ENCODE peak calls at places on chromosome 18, in five cellular contexts. J is epithelial cell of proximal tubule, B is MCF 10A, C is neural crest cell, M is mesothelial cell of epicardium. W is an unnamed sample.

GRCh38 chr18:23302852-23303527 is 150.1 kb upstream of the RIOK3 start:
- DNase-seq in J (peak), B (peak), C (no peak), M (no peak), W (no peak)

GRCh38 chr18:2855560-2856350 is 8.9 kb downstream of the EMILIN2 start:
- DNase-seq in J (no peak), B (no peak), C (no peak), M (no peak), W (no peak)

GRCh38 chr18:23337599-23338444 is 115.3 kb upstream of the RIOK3 start:
- DNase-seq in J (no peak), B (no peak), C (peak), M (no peak), W (no peak)

GRCh38 chr18:67425724-67426123 is 90.8 kb downstream of the DSEL start:
- DNase-seq in J (peak), B (peak), C (no peak), M (no peak), W (no peak)

GRCh38 chr18:32805354-32805753 is 32.5 kb upstream of the KLHL14 start:
- DNase-seq in J (no peak), B (no peak), C (no peak), M (no peak), W (no peak)

GRCh38 chr18:44715245-44715644 is 34.6 kb downstream of the SETBP1 start:
- DNase-seq in J (peak), B (no peak), C (no peak), M (no peak), W (no peak)

GRCh38 chr18:1774261-1774660 is 797.0 kb downstream of the METTL4 start:
- DNase-seq in J (no peak), B (no peak), C (no peak), M (no peak), W (no peak)

GRCh38 chr18:71252351-71252862 is 963.6 kb downstream of the SOCS6 start:
- DNase-seq in J (no peak), B (no peak), C (no peak), M (no peak), W (no peak)

GRCh38 chr18:29418136-29418535 is 1241.2 kb upstream of the CDH2 start:
- DNase-seq in J (peak), B (no peak), C (no peak), M (no peak), W (no peak)

GRCh38 chr18:80112623-80113248 is 3.7 kb downstream of the ADNP2 start:
- DNase-seq in J (no peak), B (no peak), C (no peak), M (no peak), W (no peak)

GRCh38 chr18:69172046-69172445 is 228.6 kb upstream of the DOK6 start:
- DNase-seq in J (no peak), B (peak), C (no peak), M (no peak), W (no peak)

GRCh38 chr18:23171581-23172156 is 36.4 kb downstream of the CABLES1 start:
- DNase-seq in J (no peak), B (no peak), C (no peak), M (no peak), W (no peak)

GRCh38 chr18:62710417-62710816 is 4.9 kb upstream of the PHLPP1 start:
- DNase-seq in J (no peak), B (no peak), C (no peak), M (no peak), W (no peak)

GRCh38 chr18:60485207-60485606 is 112.6 kb upstream of the MC4R start:
- DNase-seq in J (no peak), B (no peak), C (no peak), M (no peak), W (no peak)

GRCh38 chr18:61589724-61590065 is 256.5 kb downstream of the CDH20 start:
- DNase-seq in J (no peak), B (peak), C (no peak), M (no peak), W (no peak)

GRCh38 chr18:52992041-52992440 is 652.0 kb downstream of the DCC start:
- DNase-seq in J (no peak), B (peak), C (no peak), M (no peak), W (no peak)

GRCh38 chr18:35045121-35045520 is 3.9 kb downstream of the MAPRE2 start:
- DNase-seq in J (no peak), B (peak), C (no peak), M (no peak), W (no peak)

GRCh38 chr18:36595046-36595817 is 233.6 kb downstream of the TPGS2 start:
- DNase-seq in J (no peak), B (no peak), C (no peak), M (no peak), W (no peak)

GRCh38 chr18:3540805-3541548 is 91.0 kb downstream of the TGIF1 start:
- DNase-seq in J (no peak), B (peak), C (no peak), M (no peak), W (no peak)

GRCh38 chr18:22067682-22068081 is 101.7 kb upstream of the GATA6 start:
- DNase-seq in J (no peak), B (no peak), C (no peak), M (no peak), W (no peak)

GRCh38 chr18:63267990-63268721 is 51.4 kb downstream of the BCL2 start:
- DNase-seq in J (peak), B (no peak), C (no peak), M (no peak), W (no peak)

GRCh38 chr18:8139971-8140406 is 469.2 kb upstream of the RAB12 start:
- DNase-seq in J (no peak), B (no peak), C (no peak), M (no peak), W (no peak)

GRCh38 chr18:51072586-51073303 is 42.7 kb downstream of the SMAD4 start:
- DNase-seq in J (no peak), B (no peak), C (no peak), M (no peak), W (no peak)

GRCh38 chr18:46596119-46596518 is 60.9 kb downstream of the LOXHD1 start:
- DNase-seq in J (no peak), B (peak), C (no peak), M (no peak), W (no peak)

GRCh38 chr18:63178526-63178880 is 141.1 kb downstream of the BCL2 start:
- DNase-seq in J (no peak), B (peak), C (no peak), M (no peak), W (no peak)

GRCh38 chr18:37252342-37252741 is 313.3 kb downstream of the CELF4 start:
- DNase-seq in J (no peak), B (no peak), C (no peak), M (no peak), W (no peak)

GRCh38 chr18:59870623-59871130 is 29.1 kb upstream of the PMAIP1 start:
- DNase-seq in J (no peak), B (no peak), C (no peak), M (no peak), W (no peak)

GRCh38 chr18:2968559-2968958 is 44.4 kb downstream of the LPIN2 start:
- DNase-seq in J (no peak), B (no peak), C (no peak), M (no peak), W (no peak)

GRCh38 chr18:13811993-13812392 is 12.0 kb upstream of the MC5R start:
- DNase-seq in J (no peak), B (peak), C (no peak), M (no peak), W (no peak)
- TF ChIP-seq CTCF in J (peak), B (peak), C (peak), M (no peak), W (no peak)

GRCh38 chr18:13103366-13103765 is 112.2 kb downstream of the CEP192 start:
- DNase-seq in J (no peak), B (no peak), C (no peak), M (no peak), W (no peak)
- TF ChIP-seq CTCF in J (peak), B (no peak), C (peak), M (peak), W (no peak)

GRCh38 chr18:6059551-6059950 is 164.2 kb upstream of the TMEM200C start:
- DNase-seq in J (no peak), B (no peak), C (no peak), M (no peak), W (no peak)
- TF ChIP-seq CTCF in J (no peak), B (no peak), C (no peak), M (no peak), W (no peak)

DNA sequence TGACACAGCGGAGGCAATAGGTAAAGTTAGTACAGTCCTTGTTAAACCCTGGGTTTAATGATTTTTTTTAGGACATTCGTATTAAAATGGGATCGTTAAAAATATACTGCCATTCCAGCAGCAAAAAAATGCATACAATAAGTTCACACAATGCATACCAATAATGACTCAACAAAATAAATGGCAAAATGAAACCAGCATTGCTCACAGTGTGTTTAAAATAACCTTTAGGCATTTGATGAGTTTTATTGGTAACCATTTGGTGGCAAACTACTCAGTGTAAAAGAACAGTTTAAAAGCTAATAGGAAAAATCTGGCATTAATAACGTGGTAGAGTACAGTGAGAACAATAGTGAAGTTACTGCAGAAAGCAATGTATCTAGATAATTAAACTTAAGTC is 539.0 kb upstream of the PIK3C3 start:
- DNase-seq in J (no peak), B (no peak), C (no peak), M (no peak), W (no peak)
- TF ChIP-seq CTCF in J (no peak), B (no peak), C (no peak), M (no peak), W (no peak)

DNA sequence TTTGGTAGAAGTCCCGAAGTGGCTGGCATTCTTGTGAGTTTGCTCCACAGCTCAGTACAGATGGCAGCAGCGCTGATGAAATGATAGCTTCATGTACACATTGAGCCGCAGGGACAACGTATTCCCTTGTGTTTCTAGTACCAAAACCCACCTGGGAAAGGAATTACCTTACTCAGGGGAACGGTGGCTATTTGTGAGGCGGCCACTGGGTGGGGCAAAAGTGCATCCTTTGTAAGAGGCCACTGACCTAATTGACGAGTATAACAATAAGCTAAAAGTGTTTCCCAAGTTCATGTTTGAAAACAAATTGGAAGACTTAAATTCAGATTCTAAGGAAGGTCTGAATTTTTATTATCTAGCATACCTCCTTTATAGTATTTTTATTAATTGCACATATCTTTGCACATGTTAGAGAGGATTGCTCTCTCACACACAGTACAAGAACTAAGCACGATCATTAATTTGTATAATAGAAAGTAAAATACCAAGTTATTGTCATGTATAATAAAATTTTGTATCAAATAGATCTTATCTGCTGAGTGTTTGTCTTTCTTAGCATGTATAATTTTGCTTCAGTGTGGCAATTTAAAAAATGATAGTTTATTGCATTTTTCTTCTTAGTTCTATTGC is 25.3 kb upstream of the CDH7 start:
- DNase-seq in J (no peak), B (peak), C (peak), M (peak), W (no peak)
- TF ChIP-seq CTCF in J (peak), B (peak), C (peak), M (peak), W (no peak)

GRCh38 chr18:54775686-54776085 is 52.6 kb upstream of the RAB27B start:
- DNase-seq in J (peak), B (peak), C (no peak), M (no peak), W (no peak)
- TF ChIP-seq CTCF in J (peak), B (peak), C (no peak), M (no peak), W (no peak)

GRCh38 chr18:12059334-12060181 is 34.1 kb upstream of the ANKRD62 start:
- DNase-seq in J (no peak), B (no peak), C (no peak), M (no peak), W (no peak)

GRCh38 chr18:12056884-12057402 is 36.7 kb upstream of the ANKRD62 start:
- DNase-seq in J (no peak), B (no peak), C (no peak), M (no peak), W (no peak)

GRCh38 chr18:12056034-12056883 is 37.4 kb upstream of the ANKRD62 start:
- DNase-seq in J (no peak), B (no peak), C (no peak), M (no peak), W (no peak)

GRCh38 chr18:12060182-12060870 is 33.3 kb upstream of the ANKRD62 start:
- DNase-seq in J (no peak), B (peak), C (no peak), M (no peak), W (no peak)

GRCh38 chr18:12057419-12058039 is 36.1 kb upstream of the ANKRD62 start:
- DNase-seq in J (no peak), B (no peak), C (no peak), M (no peak), W (no peak)
- TF ChIP-seq CTCF in J (no peak), B (no peak), C (no peak), M (no peak), W (no peak)

DNA sequence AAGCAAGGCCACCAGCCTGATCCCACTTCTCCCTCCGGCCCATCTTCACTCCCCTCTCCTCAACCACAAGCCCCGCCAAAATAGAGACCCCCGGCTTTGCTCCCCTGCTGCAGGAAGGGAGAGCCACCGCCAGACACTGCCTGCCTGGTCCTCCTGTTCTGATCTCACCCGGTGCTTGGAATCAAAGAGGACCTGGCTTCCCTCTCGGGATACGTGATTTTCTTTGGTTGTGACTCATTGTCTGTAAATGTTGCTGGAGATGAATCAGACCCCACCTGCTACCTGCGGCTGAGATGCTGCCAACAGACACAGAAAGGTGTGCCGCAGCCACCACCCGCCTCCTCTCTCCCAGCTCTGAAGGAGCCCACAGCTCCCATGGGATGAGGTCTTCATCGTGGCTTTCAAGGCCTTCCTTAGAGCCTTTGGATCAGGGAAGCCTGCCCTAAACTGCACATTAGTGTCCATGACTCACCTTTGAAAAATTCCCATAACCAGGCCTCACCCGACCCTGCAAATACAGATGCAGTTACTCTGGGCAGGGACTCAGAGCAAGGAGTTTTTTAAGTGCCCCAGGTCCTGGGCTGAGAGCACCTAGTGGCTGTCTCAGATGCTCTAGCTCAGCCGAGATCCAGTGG is 79.4 kb upstream of the ZNF532 start:
- DNase-seq in J (peak), B (peak), C (no peak), M (no peak), W (no peak)
- TF ChIP-seq CTCF in J (peak), B (no peak), C (peak), M (no peak), W (no peak)

GRCh38 chr18:30970201-30970816 is 72.2 kb downstream of the DSC3 start:
- DNase-seq in J (peak), B (peak), C (peak), M (no peak), W (no peak)
- TF ChIP-seq CTCF in J (peak), B (peak), C (peak), M (no peak), W (no peak)

GRCh38 chr18:27778925-27779324 is 398.0 kb downstream of the CDH2 start:
- DNase-seq in J (no peak), B (no peak), C (no peak), M (no peak), W (no peak)

GRCh38 chr18:27780061-27780740 is 396.7 kb downstream of the CDH2 start:
- DNase-seq in J (no peak), B (no peak), C (no peak), M (no peak), W (no peak)

GRCh38 chr18:27778441-27778840 is 398.5 kb downstream of the CDH2 start:
- DNase-seq in J (no peak), B (peak), C (no peak), M (no peak), W (no peak)
- TF ChIP-seq CTCF in J (peak), B (peak), C (peak), M (no peak), W (no peak)

W was measured in activated B cell treated with CpG ODN at 0.5 μM for 24 hours.